ENCODE peak calls at places on chromosomes 4 and X, in ten cellular contexts. One of them, this sample, is unnamed. For H3K9me3, the result is how much of the 10 kb centered on the place peaks cover.

GRCh38 chr4:20028694-20029093 is 223.0 kb upstream of the SLIT2 start:
- DNase-seq in upper lobe of right lung: no peak
- DNase-seq in cardiac muscle cell: no peak
- DNase-seq in HepG2: no peak
- DNase-seq in GM23248: peak
- DNase-seq in breast epithelium: no peak
- DNase-seq in lower lobe of right lung: no peak
- DNase-seq in CD8-positive, alpha-beta memory T cell: no peak
- DNase-seq in IMR-90: peak
- DNase-seq in neural progenitor cell: no peak
- DNase-seq in this sample: no peak

GRCh38 chrX:101686574-101686973 is 26.9 kb upstream of the ARMCX2 start:
- DNase-seq in upper lobe of right lung: no peak
- DNase-seq in cardiac muscle cell: no peak
- DNase-seq in HepG2: no peak
- DNase-seq in GM23248: no peak
- DNase-seq in breast epithelium: no peak
- DNase-seq in lower lobe of right lung: no peak
- DNase-seq in CD8-positive, alpha-beta memory T cell: no peak
- DNase-seq in IMR-90: no peak
- DNase-seq in neural progenitor cell: no peak
- DNase-seq in this sample: no peak

GRCh38 chr4:168877779-168878491 is 132.1 kb downstream of the CBR4 start:
- DNase-seq in upper lobe of right lung: peak
- DNase-seq in cardiac muscle cell: peak
- DNase-seq in HepG2: no peak
- DNase-seq in GM23248: peak
- DNase-seq in breast epithelium: no peak
- DNase-seq in lower lobe of right lung: peak
- DNase-seq in CD8-positive, alpha-beta memory T cell: peak
- DNase-seq in IMR-90: no peak
- DNase-seq in neural progenitor cell: peak
- DNase-seq in this sample: no peak

GRCh38 chrX:110026099-110026844 is 23.4 kb downstream of the TMEM164 start:
- DNase-seq in upper lobe of right lung: no peak
- DNase-seq in cardiac muscle cell: peak
- DNase-seq in HepG2: no peak
- DNase-seq in GM23248: peak
- DNase-seq in breast epithelium: no peak
- DNase-seq in lower lobe of right lung: peak
- DNase-seq in CD8-positive, alpha-beta memory T cell: no peak
- DNase-seq in IMR-90: no peak
- DNase-seq in neural progenitor cell: peak
- DNase-seq in this sample: no peak

GRCh38 chr4:125316781-125317525 is 2.2 kb downstream of the FAT4 start:
- DNase-seq in upper lobe of right lung: peak
- DNase-seq in cardiac muscle cell: peak
- DNase-seq in HepG2: no peak
- DNase-seq in GM23248: peak
- DNase-seq in breast epithelium: no peak
- DNase-seq in lower lobe of right lung: peak
- DNase-seq in CD8-positive, alpha-beta memory T cell: no peak
- DNase-seq in IMR-90: peak
- DNase-seq in neural progenitor cell: peak
- DNase-seq in this sample: no peak

GRCh38 chrX:70386240-70386639 is 36.9 kb upstream of the GDPD2 start:
- DNase-seq in upper lobe of right lung: no peak
- DNase-seq in cardiac muscle cell: no peak
- DNase-seq in HepG2: no peak
- DNase-seq in GM23248: no peak
- DNase-seq in breast epithelium: no peak
- DNase-seq in lower lobe of right lung: no peak
- DNase-seq in CD8-positive, alpha-beta memory T cell: no peak
- DNase-seq in IMR-90: peak
- DNase-seq in neural progenitor cell: no peak
- DNase-seq in this sample: no peak

GRCh38 chr4:118398226-118399090 is 45.7 kb upstream of the PRSS12 start:
- DNase-seq in upper lobe of right lung: no peak
- DNase-seq in cardiac muscle cell: no peak
- DNase-seq in HepG2: no peak
- DNase-seq in GM23248: no peak
- DNase-seq in breast epithelium: no peak
- DNase-seq in lower lobe of right lung: no peak
- DNase-seq in CD8-positive, alpha-beta memory T cell: no peak
- DNase-seq in IMR-90: no peak
- DNase-seq in neural progenitor cell: no peak
- DNase-seq in this sample: no peak

GRCh38 chr4:33477715-33478114 is 2757.5 kb downstream of the PCDH7 start:
- DNase-seq in upper lobe of right lung: no peak
- DNase-seq in cardiac muscle cell: no peak
- DNase-seq in HepG2: no peak
- DNase-seq in GM23248: no peak
- DNase-seq in breast epithelium: no peak
- DNase-seq in lower lobe of right lung: no peak
- DNase-seq in CD8-positive, alpha-beta memory T cell: no peak
- DNase-seq in IMR-90: no peak
- DNase-seq in neural progenitor cell: no peak
- DNase-seq in this sample: no peak

GRCh38 chr4:15913631-15913970 is 24.9 kb downstream of the FGFBP1 start:
- DNase-seq in upper lobe of right lung: no peak
- DNase-seq in cardiac muscle cell: peak
- DNase-seq in HepG2: no peak
- DNase-seq in GM23248: peak
- DNase-seq in breast epithelium: no peak
- DNase-seq in lower lobe of right lung: no peak
- DNase-seq in CD8-positive, alpha-beta memory T cell: no peak
- DNase-seq in IMR-90: peak
- DNase-seq in neural progenitor cell: no peak
- DNase-seq in this sample: no peak

GRCh38 chrX:19616959-19617358 is 101.7 kb upstream of the MAP3K15 start:
- DNase-seq in upper lobe of right lung: no peak
- DNase-seq in cardiac muscle cell: peak
- DNase-seq in HepG2: no peak
- DNase-seq in GM23248: peak
- DNase-seq in breast epithelium: no peak
- DNase-seq in lower lobe of right lung: no peak
- DNase-seq in CD8-positive, alpha-beta memory T cell: no peak
- DNase-seq in IMR-90: peak
- DNase-seq in neural progenitor cell: no peak
- DNase-seq in this sample: no peak

GRCh38 chrX:39397561-39398200 is 596.4 kb downstream of the MID1IP1 start:
- DNase-seq in upper lobe of right lung: no peak
- DNase-seq in cardiac muscle cell: no peak
- DNase-seq in HepG2: no peak
- DNase-seq in GM23248: no peak
- DNase-seq in breast epithelium: no peak
- DNase-seq in lower lobe of right lung: no peak
- DNase-seq in CD8-positive, alpha-beta memory T cell: no peak
- DNase-seq in IMR-90: no peak
- DNase-seq in neural progenitor cell: peak
- DNase-seq in this sample: no peak

GRCh38 chr4:118869808-118870342 is 18.8 kb upstream of the SYNPO2 start:
- DNase-seq in upper lobe of right lung: no peak
- DNase-seq in cardiac muscle cell: peak
- DNase-seq in HepG2: no peak
- DNase-seq in GM23248: peak
- DNase-seq in breast epithelium: no peak
- DNase-seq in lower lobe of right lung: no peak
- DNase-seq in CD8-positive, alpha-beta memory T cell: no peak
- DNase-seq in IMR-90: peak
- DNase-seq in neural progenitor cell: no peak
- DNase-seq in this sample: no peak

GRCh38 chr4:172734555-172734954 is 434.1 kb upstream of the GALNT7 start:
- DNase-seq in upper lobe of right lung: no peak
- DNase-seq in cardiac muscle cell: no peak
- DNase-seq in HepG2: no peak
- DNase-seq in GM23248: no peak
- DNase-seq in breast epithelium: no peak
- DNase-seq in lower lobe of right lung: no peak
- DNase-seq in CD8-positive, alpha-beta memory T cell: no peak
- DNase-seq in IMR-90: no peak
- DNase-seq in neural progenitor cell: no peak
- DNase-seq in this sample: no peak
- H3K9me3 ChIP-seq in upper lobe of right lung: under half
- H3K9me3 ChIP-seq in cardiac muscle cell: under half
- H3K9me3 ChIP-seq in HepG2: half or more
- H3K9me3 ChIP-seq in GM23248: under half
- H3K9me3 ChIP-seq in breast epithelium: half or more
- H3K9me3 ChIP-seq in lower lobe of right lung: under half
- H3K9me3 ChIP-seq in CD8-positive, alpha-beta memory T cell: under half
- H3K9me3 ChIP-seq in IMR-90: under half
- H3K9me3 ChIP-seq in neural progenitor cell: under half
- H3K9me3 ChIP-seq in this sample: under half

DNA sequence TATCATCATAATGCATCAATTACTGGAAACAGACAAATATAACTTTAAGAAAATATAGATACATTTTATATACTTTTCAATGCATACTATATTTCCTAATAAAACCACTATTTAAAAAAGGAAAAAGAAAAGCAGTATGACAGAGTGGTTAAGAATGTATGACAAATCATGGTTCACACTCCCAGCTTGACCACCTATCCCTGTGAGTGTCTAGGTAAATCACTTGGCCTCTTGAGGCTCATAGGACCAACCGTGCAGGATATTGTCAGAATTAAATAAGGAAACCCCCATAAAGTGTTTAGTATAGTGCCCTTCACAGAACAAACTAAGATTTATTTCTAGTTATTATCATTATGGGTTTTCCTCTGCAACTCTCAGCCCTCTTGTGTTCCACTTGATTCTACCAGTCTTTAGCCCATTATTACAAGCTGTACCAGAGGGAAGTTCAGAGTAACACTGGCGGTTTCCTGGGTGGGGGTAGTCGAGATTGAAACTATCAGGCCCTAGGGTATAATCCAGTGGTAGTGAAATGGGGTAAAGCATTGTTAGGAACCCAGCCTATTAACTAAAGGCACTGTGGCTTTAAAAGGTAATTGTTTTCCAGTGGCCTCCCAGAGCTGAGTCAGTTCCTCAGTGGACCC is 55.5 kb upstream of the PAK3 start:
- DNase-seq in upper lobe of right lung: no peak
- DNase-seq in cardiac muscle cell: peak
- DNase-seq in HepG2: no peak
- DNase-seq in GM23248: peak
- DNase-seq in breast epithelium: no peak
- DNase-seq in lower lobe of right lung: no peak
- DNase-seq in CD8-positive, alpha-beta memory T cell: no peak
- DNase-seq in IMR-90: peak
- DNase-seq in neural progenitor cell: no peak
- DNase-seq in this sample: no peak
- H3K27ac ChIP-seq in upper lobe of right lung: no peak
- H3K27ac ChIP-seq in cardiac muscle cell: no peak
- H3K27ac ChIP-seq in HepG2: no peak
- H3K27ac ChIP-seq in GM23248: no peak
- H3K27ac ChIP-seq in breast epithelium: no peak
- H3K27ac ChIP-seq in lower lobe of right lung: no peak
- H3K27ac ChIP-seq in CD8-positive, alpha-beta memory T cell: no peak
- H3K27ac ChIP-seq in IMR-90: peak
- H3K27ac ChIP-seq in neural progenitor cell: no peak
- H3K27ac ChIP-seq in this sample: no peak

DNA sequence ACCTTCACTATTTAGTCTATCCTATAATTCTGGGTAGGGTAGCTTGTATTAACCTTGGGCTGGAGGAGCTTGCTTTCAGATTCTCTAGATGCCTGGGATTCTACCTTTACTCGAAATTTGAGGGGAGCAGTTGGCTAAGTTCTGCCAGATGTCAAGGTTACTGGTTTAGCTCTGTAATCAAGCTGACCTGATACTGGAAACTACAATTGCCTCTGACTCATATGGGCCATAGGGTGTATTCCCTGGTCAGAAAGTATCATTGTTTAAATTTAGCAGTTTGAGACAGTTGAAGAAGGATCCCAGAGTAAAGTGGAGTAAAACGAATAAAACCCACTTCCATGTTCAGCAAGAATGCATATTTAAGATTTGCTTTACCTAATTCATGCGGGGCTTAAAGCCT is 337.6 kb downstream of the SPIN4 start:
- DNase-seq in upper lobe of right lung: no peak
- DNase-seq in cardiac muscle cell: no peak
- DNase-seq in HepG2: no peak
- DNase-seq in GM23248: no peak
- DNase-seq in breast epithelium: no peak
- DNase-seq in lower lobe of right lung: no peak
- DNase-seq in CD8-positive, alpha-beta memory T cell: no peak
- DNase-seq in IMR-90: no peak
- DNase-seq in neural progenitor cell: no peak
- DNase-seq in this sample: no peak
- H3K9me3 ChIP-seq in upper lobe of right lung: under half
- H3K9me3 ChIP-seq in cardiac muscle cell: under half
- H3K9me3 ChIP-seq in HepG2: under half
- H3K9me3 ChIP-seq in GM23248: under half
- H3K9me3 ChIP-seq in breast epithelium: under half
- H3K9me3 ChIP-seq in lower lobe of right lung: under half
- H3K9me3 ChIP-seq in CD8-positive, alpha-beta memory T cell: under half
- H3K9me3 ChIP-seq in IMR-90: under half
- H3K9me3 ChIP-seq in neural progenitor cell: under half
- H3K9me3 ChIP-seq in this sample: under half

DNA sequence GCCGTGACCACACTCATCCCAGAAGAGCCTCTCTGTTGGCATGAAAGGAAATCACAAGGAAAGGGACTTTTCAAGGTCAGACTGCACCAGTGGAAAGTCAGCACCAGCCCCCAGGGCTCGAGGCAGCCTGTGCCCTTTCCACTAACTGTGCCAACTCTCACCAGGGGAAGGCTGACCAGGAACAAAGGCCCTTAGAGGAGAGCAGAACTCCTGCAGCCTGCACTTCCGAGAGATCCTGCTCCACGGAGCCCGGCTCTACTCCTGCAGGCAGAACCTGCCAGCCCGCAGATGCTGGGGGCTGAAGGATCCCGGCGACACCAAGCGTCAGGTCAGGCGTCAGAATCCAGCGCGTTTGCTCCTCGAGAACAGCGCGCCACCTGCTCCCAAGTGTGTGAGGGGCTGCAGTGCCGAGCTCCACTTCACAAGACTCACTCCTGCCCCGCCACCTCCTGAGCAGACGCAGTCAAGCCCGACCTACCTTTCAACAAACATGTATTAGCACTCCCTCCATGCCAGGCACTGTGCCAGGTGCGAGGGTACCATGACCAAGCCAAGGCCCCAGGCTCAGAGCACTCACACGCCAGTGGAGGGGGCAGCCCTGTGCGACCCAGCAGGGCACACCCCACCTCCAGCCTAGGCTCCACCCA is 13.6 kb upstream of the HELT start:
- DNase-seq in upper lobe of right lung: peak
- DNase-seq in cardiac muscle cell: no peak
- DNase-seq in HepG2: no peak
- DNase-seq in GM23248: no peak
- DNase-seq in breast epithelium: peak
- DNase-seq in lower lobe of right lung: peak
- DNase-seq in CD8-positive, alpha-beta memory T cell: no peak
- DNase-seq in IMR-90: no peak
- DNase-seq in neural progenitor cell: peak
- DNase-seq in this sample: no peak
- H3K27ac ChIP-seq in upper lobe of right lung: no peak
- H3K27ac ChIP-seq in cardiac muscle cell: no peak
- H3K27ac ChIP-seq in HepG2: no peak
- H3K27ac ChIP-seq in GM23248: no peak
- H3K27ac ChIP-seq in breast epithelium: peak
- H3K27ac ChIP-seq in lower lobe of right lung: no peak
- H3K27ac ChIP-seq in CD8-positive, alpha-beta memory T cell: no peak
- H3K27ac ChIP-seq in IMR-90: no peak
- H3K27ac ChIP-seq in neural progenitor cell: no peak
- H3K27ac ChIP-seq in this sample: no peak